ENCODE peak calls at places on chromosomes 16 and 17, in seven cellular contexts. G is H1, L is HCT116, K is K562, X is GM12878, W is HepG2, P is SK-N-SH. N is an unnamed sample.

GRCh38 chr17:71071041-71071440 is 901.7 kb downstream of the KCNJ2 start:
- DNase-seq in G (no peak), L (peak; percentile 10), K (no peak), X (no peak), W (no peak), P (no peak), N (no peak)

GRCh38 chr16:49734330-49734729 is 121.6 kb downstream of the ZNF423 start:
- DNase-seq in G (no peak), L (no peak), K (no peak), X (no peak), W (no peak), P (no peak), N (no peak)

GRCh38 chr16:1612320-1613111 is at the start of gene CRAMP1:
- DNase-seq in G (no peak), L (no peak), K (peak; percentile 48), X (no peak), W (no peak), P (peak; percentile 52), N (peak; percentile 23)

GRCh38 chr17:62761884-62762283 is 46.2 kb downstream of the MARCHF10 start:
- DNase-seq in G (peak; percentile 73), L (no peak), K (no peak), X (no peak), W (no peak), P (no peak), N (no peak)

GRCh38 chr17:44235583-44235936 is 16.1 kb upstream of the UBTF start:
- DNase-seq in G (no peak), L (peak; percentile 73), K (no peak), X (no peak), W (no peak), P (no peak), N (no peak)

GRCh38 chr16:27408012-27408601 is 6.1 kb downstream of the IL21R start:
- DNase-seq in G (no peak), L (no peak), K (no peak), X (peak; percentile 76), W (peak; percentile 89), P (no peak), N (no peak)

GRCh38 chr17:29177871-29178749 is 2.1 kb downstream of the MYO18A start:
- DNase-seq in G (no peak), L (no peak), K (peak; percentile 83), X (no peak), W (peak; percentile 92), P (no peak), N (peak; percentile 70)

GRCh38 chr17:40922239-40922638 is 15.2 kb downstream of the KRT23 start:
- DNase-seq in G (no peak), L (no peak), K (no peak), X (no peak), W (peak; percentile 68), P (no peak), N (no peak)

GRCh38 chr17:29825604-29826003 is 104.4 kb downstream of the SSH2 start:
- DNase-seq in G (no peak), L (no peak), K (no peak), X (no peak), W (peak; percentile 31), P (no peak), N (no peak)

GRCh38 chr16:50259334-50260205 is 6.8 kb upstream of the ADCY7 start:
- DNase-seq in G (no peak), L (no peak), K (no peak), X (no peak), W (no peak), P (peak; percentile 53), N (no peak)

GRCh38 chr17:10337976-10338375 is 34.8 kb downstream of the MYH13 start:
- DNase-seq in G (no peak), L (no peak), K (no peak), X (no peak), W (no peak), P (no peak), N (no peak)

GRCh38 chr17:80671039-80671822 is 126.6 kb downstream of the RPTOR start:
- DNase-seq in G (no peak), L (no peak), K (no peak), X (no peak), W (no peak), P (no peak), N (no peak)

GRCh38 chr17:48037924-48038323 is 327 bp upstream of the COPZ2 start:
- DNase-seq in G (peak; percentile 59), L (no peak), K (no peak), X (no peak), W (no peak), P (no peak), N (no peak)

GRCh38 chr16:200388-200787 is 20.1 kb downstream of the HBQ1 start:
- DNase-seq in G (no peak), L (no peak), K (no peak), X (no peak), W (no peak), P (no peak), N (no peak)

GRCh38 chr16:23528635-23529016 is 18.3 kb upstream of the GGA2 start:
- DNase-seq in G (no peak), L (no peak), K (no peak), X (no peak), W (no peak), P (no peak), N (no peak)

GRCh38 chr17:57136355-57136754 is 51.3 kb downstream of the AKAP1 start:
- DNase-seq in G (no peak), L (no peak), K (no peak), X (no peak), W (no peak), P (no peak), N (no peak)

GRCh38 chr17:40551874-40552768 is 13.2 kb downstream of the CCR7 start:
- DNase-seq in G (no peak), L (no peak), K (no peak), X (no peak), W (peak; percentile 95), P (no peak), N (peak; percentile 83)

GRCh38 chr17:15351925-15352324 is 10.5 kb upstream of the TEKT3 start:
- DNase-seq in G (no peak), L (no peak), K (no peak), X (no peak), W (no peak), P (no peak), N (no peak)

GRCh38 chr17:55245986-55246385 is 18.8 kb upstream of the HLF start:
- DNase-seq in G (no peak), L (no peak), K (no peak), X (no peak), W (no peak), P (no peak), N (no peak)

GRCh38 chr17:32302860-32303649 is 37.4 kb downstream of the RHBDL3 start:
- DNase-seq in G (peak; percentile 70), L (no peak), K (no peak), X (no peak), W (peak; percentile 84), P (peak; percentile 56), N (no peak)

GRCh38 chr17:62705116-62705515 is 77.6 kb downstream of the MRC2 start:
- DNase-seq in G (no peak), L (no peak), K (no peak), X (no peak), W (no peak), P (no peak), N (no peak)

GRCh38 chr16:88789593-88789992 is 4.6 kb upstream of the PIEZO1 start:
- DNase-seq in G (no peak), L (no peak), K (no peak), X (no peak), W (no peak), P (no peak), N (no peak)

DNA sequence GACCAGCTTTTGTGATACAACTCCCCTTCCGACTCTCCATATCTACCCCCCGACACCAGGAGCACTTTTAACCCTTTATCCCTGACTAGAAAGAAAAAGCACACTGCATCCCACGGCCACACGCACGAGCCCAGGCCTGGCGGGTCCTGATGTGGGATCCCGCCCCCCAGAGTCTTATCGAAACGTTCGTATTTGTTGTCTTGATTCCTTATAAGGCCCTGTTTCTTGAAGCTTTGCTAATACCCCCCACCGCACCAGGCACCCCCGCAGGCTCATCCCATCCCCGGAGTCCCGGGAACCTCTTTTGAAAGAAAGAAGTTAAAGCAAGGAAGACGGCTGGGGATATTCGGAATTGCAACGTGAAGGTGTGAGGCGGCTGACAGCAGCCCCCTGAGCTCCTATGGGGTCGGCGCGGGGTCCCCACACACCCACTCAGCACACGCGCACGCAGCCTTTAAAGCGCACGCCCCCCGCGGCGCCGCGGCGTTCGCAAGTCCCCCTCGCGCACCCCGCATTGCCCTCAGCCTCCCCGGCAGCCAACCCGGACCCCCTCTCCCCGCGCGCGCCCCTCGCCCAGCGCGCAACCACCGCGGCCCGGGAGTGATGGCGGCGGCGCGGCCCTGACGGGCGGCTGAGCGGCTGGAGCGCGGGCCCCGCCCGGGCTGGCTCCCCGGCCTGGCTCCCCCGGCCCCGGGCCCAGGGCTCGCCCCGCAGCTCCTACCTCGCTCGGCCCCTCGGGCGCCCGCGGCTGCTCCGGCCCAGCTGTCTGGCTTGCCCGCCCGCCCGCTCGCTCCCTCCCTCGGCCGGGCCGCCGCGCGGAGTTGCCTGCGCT is 448 bp downstream of the STAT5B start:
- DNase-seq in G (peak; percentile 63), L (no peak), K (peak; percentile 72), X (no peak), W (no peak), P (peak; percentile 65), N (no peak)
- TF ChIP-seq JUND in G (no peak), L (no peak), K (peak; percentile 25), X (no peak), W (no peak), P (no peak), N (no peak)

GRCh38 chr17:27808629-27809028 is 8.3 kb upstream of the NOS2 start:
- DNase-seq in G (no peak), L (no peak), K (no peak), X (peak; percentile 24), W (no peak), P (no peak), N (peak; percentile 18)

GRCh38 chr17:27809555-27809954 is 9.2 kb upstream of the NOS2 start:
- DNase-seq in G (no peak), L (no peak), K (no peak), X (no peak), W (no peak), P (no peak), N (no peak)

GRCh38 chr17:27810211-27810901 is 10.0 kb upstream of the NOS2 start:
- DNase-seq in G (no peak), L (no peak), K (no peak), X (peak; percentile 76), W (no peak), P (no peak), N (no peak)

GRCh38 chr17:27805520-27806146 is 5.3 kb upstream of the NOS2 start:
- DNase-seq in G (peak; percentile 91), L (peak; percentile 83), K (peak; percentile 79), X (peak; percentile 70), W (peak; percentile 78), P (peak; percentile 82), N (peak; percentile 84)

GRCh38 chr17:27807567-27808470 is 7.5 kb upstream of the NOS2 start:
- DNase-seq in G (no peak), L (no peak), K (peak; percentile 31), X (peak; percentile 83), W (no peak), P (no peak), N (no peak)
- TF ChIP-seq JUND in G (no peak), L (no peak), K (no peak), X (no peak), W (no peak), P (no peak), N (no peak)

GRCh38 chr17:64686705-64687104 is 24.6 kb upstream of the SMURF2 start:
- DNase-seq in G (no peak), L (no peak), K (no peak), X (no peak), W (no peak), P (no peak), N (no peak)
- TF ChIP-seq JUND in G (no peak), L (no peak), K (no peak), X (no peak), W (no peak), P (no peak), N (no peak)

GRCh38 chr17:3843935-3844516 is 2.0 kb downstream of the NCBP3 start:
- DNase-seq in G (no peak), L (peak; percentile 56), K (peak; percentile 52), X (no peak), W (peak; percentile 59), P (peak; percentile 49), N (peak; percentile 68)
- TF ChIP-seq JUND in G (no peak), L (no peak), K (no peak), X (no peak), W (no peak), P (no peak), N (no peak)

N was measured in T47D.